ENCODE peak calls at places on chromosomes 12 and 14, in seven cellular contexts. A is stomach, E is GM12891, R is H1, Q is suprapubic skin, Y is GM12892, I is endothelial cell of umbilical vein. L is an unnamed sample.

GRCh38 chr14:91570021-91570420 is 59.9 kb upstream of the PPP4R3A start:
- DNase-seq in A (no peak), E (no peak), R (no peak), Q (no peak), Y (no peak), I (no peak), L (no peak)

GRCh38 chr12:5498081-5498480 is 66.2 kb downstream of the NTF3 start:
- DNase-seq in A (no peak), E (no peak), R (no peak), Q (peak; percentile 8), Y (no peak), I (no peak), L (no peak)

GRCh38 chr12:132024758-132025157 is 75.0 kb downstream of the EP400 start:
- DNase-seq in A (no peak), E (no peak), R (no peak), Q (no peak), Y (no peak), I (no peak), L (no peak)

GRCh38 chr14:90819734-90820393 is 3.6 kb upstream of the TTC7B start:
- DNase-seq in A (peak; percentile 47), E (no peak), R (no peak), Q (no peak), Y (no peak), I (no peak), L (no peak)

GRCh38 chr12:11650697-11651281 is 1.3 kb downstream of the ETV6 start:
- DNase-seq in A (no peak), E (no peak), R (no peak), Q (no peak), Y (no peak), I (peak; percentile 68), L (no peak)

GRCh38 chr14:55874785-55875184 is 243.4 kb upstream of the PELI2 start:
- DNase-seq in A (no peak), E (no peak), R (no peak), Q (no peak), Y (no peak), I (no peak), L (no peak)

GRCh38 chr14:59018978-59019377 is 169.5 kb upstream of the DAAM1 start:
- DNase-seq in A (no peak), E (no peak), R (no peak), Q (no peak), Y (no peak), I (no peak), L (no peak)

GRCh38 chr12:132827763-132828703 is 636 bp downstream of the GOLGA3 start:
- DNase-seq in A (peak; percentile 58), E (no peak), R (no peak), Q (peak; percentile 72), Y (peak; percentile 48), I (peak; percentile 69), L (no peak)

GRCh38 chr12:54993181-54993835 is 8.7 kb upstream of the TESPA1 start:
- DNase-seq in A (peak; percentile 42), E (no peak), R (no peak), Q (no peak), Y (peak; percentile 23), I (peak; percentile 72), L (peak; percentile 58)

GRCh38 chr12:87667378-87667777 is 361.8 kb downstream of the C12orf50 start:
- DNase-seq in A (no peak), E (no peak), R (no peak), Q (no peak), Y (no peak), I (no peak), L (no peak)

GRCh38 chr14:99122521-99123125 is 149.4 kb downstream of the BCL11B start:
- DNase-seq in A (no peak), E (no peak), R (no peak), Q (no peak), Y (no peak), I (no peak), L (no peak)

GRCh38 chr14:74599201-74599809 is 12.7 kb downstream of the LTBP2 start:
- DNase-seq in A (no peak), E (no peak), R (no peak), Q (no peak), Y (no peak), I (peak; percentile 29), L (no peak)

GRCh38 chr14:22837750-22838538 is 1.6 kb downstream of the MMP14 start:
- DNase-seq in A (no peak), E (no peak), R (no peak), Q (peak; percentile 90), Y (no peak), I (no peak), L (no peak)

GRCh38 chr14:22837059-22837749 is 819 bp downstream of the MMP14 start:
- DNase-seq in A (peak; percentile 71), E (no peak), R (no peak), Q (no peak), Y (no peak), I (peak; percentile 67), L (no peak)

GRCh38 chr14:22838631-22839041 is 2.3 kb downstream of the MMP14 start:
- DNase-seq in A (no peak), E (no peak), R (no peak), Q (no peak), Y (no peak), I (no peak), L (no peak)

GRCh38 chr14:22835505-22835904 is 880 bp upstream of the MMP14 start:
- DNase-seq in A (no peak), E (no peak), R (no peak), Q (no peak), Y (no peak), I (no peak), L (no peak)

DNA sequence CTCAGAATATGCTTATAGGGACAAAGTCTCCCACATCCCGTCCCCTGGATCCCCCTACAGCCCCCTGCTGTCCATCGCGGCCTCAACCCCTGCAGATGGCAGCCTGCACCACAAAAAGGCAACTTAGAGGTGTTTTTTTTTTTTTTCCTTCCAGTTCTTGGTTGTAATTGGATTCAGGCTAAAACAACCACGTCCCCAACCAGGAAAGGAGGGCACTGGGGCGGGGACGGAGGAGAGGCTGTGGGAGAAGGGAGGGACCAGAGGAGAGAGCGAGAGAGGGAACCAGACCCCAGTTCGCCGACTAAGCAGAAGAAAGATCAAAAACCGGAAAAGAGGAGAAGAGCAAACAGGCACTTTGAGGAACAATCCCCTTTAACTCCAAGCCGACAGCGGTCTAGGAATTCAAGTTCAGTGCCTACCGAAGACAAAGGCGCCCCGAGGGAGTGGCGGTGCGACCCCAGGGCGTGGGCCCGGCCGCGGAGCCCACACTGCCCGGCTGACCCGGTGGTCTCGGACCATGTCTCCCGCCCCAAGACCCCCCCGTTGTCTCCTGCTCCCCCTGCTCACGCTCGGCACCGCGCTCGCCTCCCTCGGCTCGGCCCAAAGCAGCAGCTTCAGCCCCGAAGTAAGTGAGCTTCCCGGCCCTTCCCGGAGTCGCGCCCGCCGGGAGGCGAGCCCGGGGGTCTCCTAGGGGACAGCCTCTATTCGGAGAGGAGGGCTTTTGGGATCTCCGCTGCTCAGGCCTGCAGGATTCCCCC is at the start of gene MMP14:
- DNase-seq in A (peak; percentile 69), E (no peak), R (no peak), Q (peak; percentile 90), Y (no peak), I (peak; percentile 92), L (no peak)
- TF ChIP-seq POLR2AphosphoS5 in A (peak; percentile 40), E (no peak), R (peak; percentile 46), Q (no peak), Y (no peak), I (peak; percentile 87), L (no peak)

DNA sequence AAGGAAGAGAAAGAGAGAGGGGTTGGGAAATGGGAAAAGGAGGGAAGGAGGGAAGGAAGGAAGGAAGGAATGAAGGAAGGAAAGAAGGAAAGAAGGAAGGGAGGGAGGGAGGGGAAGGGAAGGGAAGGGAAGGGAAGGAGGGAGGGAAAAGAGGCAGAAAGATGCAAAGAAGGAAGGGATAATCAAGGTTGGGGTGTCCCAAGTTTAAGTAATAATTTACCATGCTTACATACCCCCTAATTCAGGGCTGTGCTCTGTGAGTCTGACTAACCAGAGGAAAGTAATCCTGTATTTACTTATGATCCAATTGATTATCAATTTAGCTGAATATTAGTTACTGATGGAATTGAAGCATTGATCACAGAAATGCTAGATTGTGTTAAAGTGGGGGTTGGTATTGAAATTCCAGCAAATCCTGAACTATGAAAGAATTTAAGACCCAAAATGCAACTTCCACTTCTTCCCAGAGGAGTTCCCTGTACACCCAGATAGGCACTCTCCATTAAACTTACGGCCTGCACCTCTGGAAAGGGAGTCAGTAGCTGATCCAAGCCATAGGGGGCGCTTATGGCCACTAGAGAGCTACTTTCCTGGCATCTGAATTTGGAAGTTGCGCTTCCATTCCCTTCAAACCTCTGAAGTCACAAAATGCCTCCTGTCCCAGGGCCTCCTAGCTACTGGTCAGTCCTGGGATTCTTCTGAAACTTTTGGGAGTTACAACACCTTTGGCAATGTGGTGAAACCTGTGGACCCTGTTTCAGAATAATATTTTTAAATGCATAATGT is 162.7 kb upstream of the PWP1 start:
- DNase-seq in A (no peak), E (no peak), R (peak; percentile 23), Q (no peak), Y (no peak), I (no peak), L (no peak)
- TF ChIP-seq POLR2AphosphoS5 in A (no peak), E (no peak), R (no peak), Q (no peak), Y (no peak), I (no peak), L (no peak)

GRCh38 chr14:20986811-20987210 is 3.0 kb upstream of the METTL17 start:
- DNase-seq in A (no peak), E (no peak), R (no peak), Q (no peak), Y (no peak), I (peak; percentile 75), L (peak; percentile 33)

GRCh38 chr14:20988717-20989116 is 1.1 kb upstream of the METTL17 start:
- DNase-seq in A (no peak), E (no peak), R (no peak), Q (no peak), Y (no peak), I (no peak), L (no peak)

GRCh38 chr14:20989787-20990600 is at the start of gene METTL17:
- DNase-seq in A (peak; percentile 89), E (peak; percentile 79), R (peak; percentile 85), Q (peak; percentile 96), Y (peak; percentile 77), I (peak; percentile 94), L (peak; percentile 88)

GRCh38 chr14:20989464-20989786 is 355 bp upstream of the METTL17 start:
- DNase-seq in A (no peak), E (no peak), R (no peak), Q (no peak), Y (no peak), I (no peak), L (no peak)
- TF ChIP-seq POLR2AphosphoS5 in A (no peak), E (no peak), R (no peak), Q (no peak), Y (no peak), I (peak; percentile 7), L (peak; percentile 63)

GRCh38 chr12:62522984-62523383 is 56.4 kb downstream of the MON2 start:
- DNase-seq in A (no peak), E (no peak), R (no peak), Q (no peak), Y (no peak), I (no peak), L (no peak)

GRCh38 chr12:62520361-62520760 is 53.7 kb downstream of the MON2 start:
- DNase-seq in A (no peak), E (no peak), R (no peak), Q (no peak), Y (no peak), I (no peak), L (no peak)

GRCh38 chr12:62519043-62519442 is 52.4 kb downstream of the MON2 start:
- DNase-seq in A (no peak), E (no peak), R (no peak), Q (no peak), Y (no peak), I (no peak), L (no peak)

GRCh38 chr12:62525306-62525705 is 58.7 kb downstream of the MON2 start:
- DNase-seq in A (no peak), E (no peak), R (no peak), Q (no peak), Y (no peak), I (no peak), L (no peak)

GRCh38 chr12:62523619-62524018 is 57.0 kb downstream of the MON2 start:
- DNase-seq in A (no peak), E (no peak), R (no peak), Q (no peak), Y (no peak), I (no peak), L (no peak)
- TF ChIP-seq POLR2AphosphoS5 in A (no peak), E (no peak), R (no peak), Q (no peak), Y (no peak), I (no peak), L (no peak)

L was measured in Panc1.